ENCODE peak calls at places on chromosomes 4 and X, in five cellular contexts. K, F, A, R and D are unnamed samples.

GRCh38 chrX:56281789-56282188 is 49.6 kb downstream of the KLF8 start:
- DNase-seq in A (no peak), F (no peak), R (no peak), K (no peak), D (no peak)

GRCh38 chr4:125313497-125313896 is 1.3 kb upstream of the FAT4 start:
- DNase-seq in R (peak), K (peak), F (peak), A (peak), D (peak)

GRCh38 chr4:56506110-56506705 is 617 bp downstream of the ARL9 start:
- DNase-seq in F (peak), A (peak), K (no peak), R (no peak), D (peak)

GRCh38 chrX:750263-750662 is 119.7 kb downstream of the SHOX start:
- DNase-seq in A (no peak), R (no peak), F (no peak), K (no peak), D (no peak)

GRCh38 chrX:134761788-134762187 is 103.5 kb upstream of the PLAC1 start:
- DNase-seq in R (no peak), A (no peak), K (no peak), F (no peak), D (no peak)

GRCh38 chrX:100410083-100410590 is at the start of gene PCDH19:
- DNase-seq in A (peak), F (peak), K (peak), R (no peak), D (no peak)

GRCh38 chr4:1383728-1384591 is 22.3 kb downstream of the NKX1-1 start:
- DNase-seq in R (no peak), K (no peak), A (no peak), F (no peak), D (no peak)

GRCh38 chr4:5361968-5362367 is 310.7 kb downstream of the STK32B start:
- DNase-seq in R (no peak), K (no peak), A (no peak), F (no peak), D (no peak)

GRCh38 chrX:96407043-96407442 is 277.6 kb upstream of the DIAPH2 start:
- DNase-seq in K (peak), R (no peak), F (no peak), A (no peak), D (peak)

GRCh38 chrX:38574858-38575257 is 13.5 kb downstream of the TSPAN7 start:
- DNase-seq in A (no peak), F (no peak), K (no peak), R (no peak), D (no peak)

GRCh38 chr4:1767058-1767769 is 25.9 kb upstream of the FGFR3 start:
- DNase-seq in R (no peak), K (peak), A (peak), F (no peak), D (no peak)

GRCh38 chrX:152915541-152916241 is 17.8 kb downstream of the ZNF185 start:
- DNase-seq in R (peak), A (no peak), K (peak), F (peak), D (no peak)

GRCh38 chrX:44621088-44621487 is 78.4 kb upstream of the FUNDC1 start:
- DNase-seq in A (no peak), R (no peak), F (no peak), K (no peak), D (no peak)

GRCh38 chr4:1417522-1418390 is 11.5 kb upstream of the NKX1-1 start:
- DNase-seq in K (no peak), F (no peak), R (no peak), A (no peak), D (no peak)

GRCh38 chrX:13087322-13088154 is 43.1 kb upstream of the FAM9C start:
- DNase-seq in R (no peak), K (no peak), F (peak), A (no peak), D (peak)

GRCh38 chr4:185764880-185765279 is 47.1 kb downstream of the SORBS2 start:
- DNase-seq in R (no peak), A (no peak), F (no peak), K (no peak), D (no peak)

GRCh38 chrX:38260231-38260630 is 39.6 kb upstream of the SRPX start:
- DNase-seq in K (no peak), F (no peak), A (no peak), R (no peak), D (no peak)

GRCh38 chrX:70907900-70908299 is 611 bp downstream of the TEX11 start:
- DNase-seq in R (no peak), K (no peak), F (no peak), A (no peak), D (no peak)

GRCh38 chrX:31038585-31039326 is 33.1 kb downstream of the FTHL17 start:
- DNase-seq in K (no peak), A (peak), R (no peak), F (peak), D (no peak)

GRCh38 chr4:68373513-68373912 is 23.6 kb upstream of the YTHDC1 start:
- DNase-seq in F (peak), K (peak), A (no peak), R (no peak), D (no peak)

GRCh38 chrX:111328858-111329257 is 58.6 kb upstream of the CAPN6 start:
- DNase-seq in A (no peak), R (no peak), K (no peak), F (no peak), D (no peak)

GRCh38 chr4:173536808-173537429 is 6.9 kb upstream of the HAND2 start:
- DNase-seq in R (no peak), F (no peak), A (no peak), K (no peak), D (no peak)

GRCh38 chr4:54961357-54961975 is 163.9 kb downstream of the KDR start:
- DNase-seq in K (no peak), A (peak), F (no peak), R (no peak), D (no peak)

GRCh38 chrX:48752498-48752897 is 9.0 kb upstream of the GLOD5 start:
- DNase-seq in F (no peak), R (no peak), K (no peak), A (no peak), D (no peak)

GRCh38 chrX:112865464-112866025 is 24.9 kb upstream of the AMOT start:
- DNase-seq in F (no peak), K (no peak), A (no peak), R (no peak), D (no peak)

GRCh38 chr4:25890653-25891485 is 23.2 kb upstream of the SMIM20 start:
- DNase-seq in A (no peak), K (no peak), R (no peak), F (no peak), D (no peak)

GRCh38 chrX:13793897-13794296 is 23.0 kb downstream of the GPM6B start:
- DNase-seq in A (no peak), K (no peak), F (no peak), R (no peak), D (no peak)

GRCh38 chr4:148415500-148415899 is 26.7 kb downstream of the NR3C2 start:
- DNase-seq in K (no peak), F (no peak), R (no peak), A (no peak), D (no peak)